ENCODE peak calls at places on chromosome 19, in seven cellular contexts. G, W, I, H, E, P and V are unnamed samples.

GRCh38 chr19:49767380-49767779 is 579 bp downstream of the AP2A1 start:
- DNase-seq in G (no peak), W (no peak), I (no peak), H (no peak), E (no peak), P (no peak), V (no peak)

GRCh38 chr19:4374451-4375163 is 25.7 kb downstream of the SH3GL1 start:
- DNase-seq in G (no peak), W (no peak), I (no peak), H (peak), E (no peak), P (no peak), V (peak)

GRCh38 chr19:5990289-5990797 is 12.4 kb upstream of the RANBP3 start:
- DNase-seq in G (no peak), W (no peak), I (no peak), H (no peak), E (no peak), P (peak), V (no peak)

GRCh38 chr19:45079911-45080469 is 930 bp downstream of the GEMIN7 start:
- DNase-seq in G (no peak), W (no peak), I (no peak), H (no peak), E (no peak), P (no peak), V (no peak)

GRCh38 chr19:2561895-2562294 is 86.0 kb downstream of the GADD45B start:
- DNase-seq in G (peak), W (no peak), I (peak), H (no peak), E (no peak), P (no peak), V (no peak)

GRCh38 chr19:47124937-47125668 is 5.5 kb upstream of the SAE1 start:
- DNase-seq in G (no peak), W (no peak), I (peak), H (peak), E (peak), P (peak), V (no peak)

GRCh38 chr19:11737964-11738745 is 591 bp downstream of the ZNF823 start:
- DNase-seq in G (peak), W (peak), I (peak), H (peak), E (peak), P (no peak), V (peak)

GRCh38 chr19:45125975-45126493 is 33.1 kb downstream of the PPP1R37 start:
- DNase-seq in G (peak), W (peak), I (peak), H (peak), E (peak), P (peak), V (no peak)

GRCh38 chr19:35901854-35902661 is at the start of gene HCST:
- DNase-seq in G (no peak), W (no peak), I (peak), H (no peak), E (no peak), P (no peak), V (no peak)

GRCh38 chr19:47210689-47211316 is 20.2 kb downstream of the BBC3 start:
- DNase-seq in G (peak), W (peak), I (peak), H (peak), E (peak), P (peak), V (no peak)

GRCh38 chr19:19451429-19452240 is 46.2 kb downstream of the GATAD2A start:
- DNase-seq in G (no peak), W (no peak), I (no peak), H (no peak), E (no peak), P (no peak), V (no peak)

GRCh38 chr19:34135401-34135800 is 36.9 kb upstream of the LSM14A start:
- DNase-seq in G (no peak), W (no peak), I (no peak), H (no peak), E (no peak), P (no peak), V (no peak)

GRCh38 chr19:3026768-3027167 is 2.3 kb downstream of the TLE2 start:
- DNase-seq in G (no peak), W (no peak), I (no peak), H (no peak), E (no peak), P (no peak), V (no peak)

GRCh38 chr19:41521860-41522555 is 54.0 kb upstream of the CEACAM21 start:
- DNase-seq in G (no peak), W (peak), I (peak), H (no peak), E (no peak), P (no peak), V (no peak)

GRCh38 chr19:24073807-24074206 is 13.2 kb upstream of the ZNF254 start:
- DNase-seq in G (no peak), W (no peak), I (no peak), H (no peak), E (no peak), P (no peak), V (no peak)

GRCh38 chr19:19105365-19106060 is 32.8 kb downstream of the TMEM161A start:
- DNase-seq in G (no peak), W (peak), I (no peak), H (no peak), E (no peak), P (peak), V (no peak)

GRCh38 chr19:48321372-48321621 is 4.1 kb upstream of the EMP3 start:
- DNase-seq in G (peak), W (peak), I (peak), H (peak), E (peak), P (peak), V (peak)

GRCh38 chr19:52689804-52690394 is 44.9 kb downstream of the ZNF611 start:
- DNase-seq in G (no peak), W (peak), I (no peak), H (no peak), E (no peak), P (peak), V (no peak)

GRCh38 chr19:48290923-48291700 is 21.2 kb downstream of the ZNF114 start:
- DNase-seq in G (no peak), W (peak), I (peak), H (peak), E (peak), P (peak), V (peak)

GRCh38 chr19:867301-867793 is 7.9 kb downstream of the CFD start:
- DNase-seq in G (no peak), W (no peak), I (no peak), H (no peak), E (peak), P (no peak), V (no peak)

GRCh38 chr19:54526972-54527371 is 24.3 kb downstream of the LAIR2 start:
- DNase-seq in G (no peak), W (no peak), I (no peak), H (no peak), E (no peak), P (no peak), V (no peak)

GRCh38 chr19:48145596-48146254 is 24.4 kb downstream of the LIG1 start:
- DNase-seq in G (no peak), W (no peak), I (no peak), H (no peak), E (no peak), P (no peak), V (no peak)

GRCh38 chr19:32702010-32702409 is 10.4 kb downstream of the NUDT19 start:
- DNase-seq in G (no peak), W (no peak), I (no peak), H (no peak), E (peak), P (no peak), V (no peak)